ENCODE peak calls at places on chromosomes 11 and 22, in nine cellular contexts. X, C, D, E, N, S, J, T and A are unnamed samples.

GRCh38 chr11:48900131-48900800 is 83.4 kb downstream of the TRIM51G start:
- DNase-seq in X (no peak), C (peak; percentile 13), D (no peak), E (no peak), N (no peak), S (no peak), J (peak; percentile 9), T (no peak), A (peak; percentile 20)

GRCh38 chr11:75735181-75735845 is 17.7 kb downstream of the MOGAT2 start:
- DNase-seq in X (no peak), C (no peak), D (no peak), E (no peak), N (no peak), S (no peak), J (no peak), T (no peak), A (no peak)

GRCh38 chr22:40215266-40215665 is 37.5 kb downstream of the TNRC6B start:
- DNase-seq in X (no peak), C (peak; percentile 22), D (no peak), E (no peak), N (no peak), S (no peak), J (peak; percentile 28), T (no peak), A (peak; percentile 56)

GRCh38 chr11:102727890-102728289 is 3.1 kb upstream of the MMP8 start:
- DNase-seq in X (no peak), C (no peak), D (no peak), E (peak; percentile 2), N (no peak), S (no peak), J (no peak), T (no peak), A (no peak)

GRCh38 chr11:61298663-61299244 is 3.6 kb upstream of the VWCE start:
- DNase-seq in X (no peak), C (no peak), D (no peak), E (no peak), N (no peak), S (no peak), J (no peak), T (no peak), A (no peak)

GRCh38 chr11:66271816-66272215 is 3.4 kb downstream of the RAB1B start:
- DNase-seq in X (no peak), C (no peak), D (no peak), E (no peak), N (no peak), S (no peak), J (no peak), T (no peak), A (no peak)

GRCh38 chr22:35614404-35614803 is 2.7 kb downstream of the MB start:
- DNase-seq in X (no peak), C (no peak), D (no peak), E (no peak), N (no peak), S (no peak), J (no peak), T (no peak), A (no peak)

GRCh38 chr11:126884192-126884973 is 116.2 kb downstream of the KIRREL3 start:
- DNase-seq in X (no peak), C (no peak), D (no peak), E (no peak), N (no peak), S (no peak), J (no peak), T (no peak), A (no peak)

GRCh38 chr22:30214703-30215405 is 31.7 kb downstream of the LIF start:
- DNase-seq in X (peak; percentile 8), C (peak; percentile 56), D (no peak), E (no peak), N (no peak), S (peak; percentile 63), J (no peak), T (no peak), A (no peak)

GRCh38 chr22:42353883-42354727 is 78.1 kb downstream of the NFAM1 start:
- DNase-seq in X (no peak), C (peak; percentile 84), D (no peak), E (no peak), N (no peak), S (no peak), J (no peak), T (peak; percentile 59), A (no peak)

GRCh38 chr11:65003282-65003681 is 6.5 kb upstream of the BATF2 start:
- DNase-seq in X (no peak), C (peak; percentile 44), D (no peak), E (no peak), N (no peak), S (no peak), J (no peak), T (no peak), A (no peak)

GRCh38 chr11:13388741-13389140 is 74.3 kb downstream of the BTBD10 start:
- DNase-seq in X (no peak), C (no peak), D (no peak), E (no peak), N (no peak), S (no peak), J (no peak), T (no peak), A (no peak)

GRCh38 chr22:37709445-37709765 is 12.6 kb downstream of the TRIOBP start:
- DNase-seq in X (no peak), C (no peak), D (no peak), E (no peak), N (no peak), S (no peak), J (no peak), T (no peak), A (no peak)

GRCh38 chr11:61951484-61952135 is 1.5 kb downstream of the BEST1 start:
- DNase-seq in X (no peak), C (no peak), D (no peak), E (no peak), N (no peak), S (no peak), J (no peak), T (no peak), A (no peak)

GRCh38 chr22:40665312-40665711 is 14.0 kb upstream of the MCHR1 start:
- DNase-seq in X (no peak), C (no peak), D (no peak), E (no peak), N (no peak), S (no peak), J (peak; percentile 75), T (no peak), A (peak; percentile 85)

GRCh38 chr11:119691020-119691666 is 37.9 kb downstream of the NECTIN1 start:
- DNase-seq in X (no peak), C (no peak), D (no peak), E (no peak), N (peak; percentile 8), S (no peak), J (no peak), T (no peak), A (no peak)

GRCh38 chr11:64803163-64803845 is at the start of gene MAP4K2:
- DNase-seq in X (peak; percentile 84), C (peak; percentile 90), D (peak; percentile 84), E (peak; percentile 73), N (peak; percentile 88), S (peak; percentile 76), J (peak; percentile 91), T (peak; percentile 80), A (peak; percentile 93)

GRCh38 chr11:72693271-72693968 is 19.2 kb upstream of the PDE2A start:
- DNase-seq in X (no peak), C (no peak), D (no peak), E (no peak), N (no peak), S (no peak), J (no peak), T (no peak), A (no peak)

GRCh38 chr11:110711776-110712642 is at the start of gene ARHGAP20:
- DNase-seq in X (peak; percentile 84), C (peak; percentile 81), D (peak; percentile 56), E (no peak), N (peak; percentile 28), S (peak; percentile 53), J (peak; percentile 55), T (peak; percentile 65), A (peak; percentile 77)

GRCh38 chr22:30370681-30371080 is 13.9 kb downstream of the CCDC157 start:
- DNase-seq in X (no peak), C (no peak), D (no peak), E (no peak), N (no peak), S (no peak), J (no peak), T (no peak), A (no peak)

GRCh38 chr11:69416123-69416475 is 65.4 kb upstream of the LINC01488 start:
- DNase-seq in X (no peak), C (no peak), D (no peak), E (no peak), N (no peak), S (no peak), J (no peak), T (no peak), A (no peak)

GRCh38 chr11:110141812-110142211 is 48.6 kb downstream of the ZC3H12C start:
- DNase-seq in X (no peak), C (no peak), D (no peak), E (no peak), N (no peak), S (no peak), J (no peak), T (no peak), A (no peak)

GRCh38 chr22:30444632-30445437 is 19.3 kb downstream of the MTFP1 start:
- DNase-seq in X (peak; percentile 20), C (peak; percentile 85), D (peak; percentile 80), E (no peak), N (peak; percentile 61), S (peak; percentile 73), J (no peak), T (peak; percentile 19), A (no peak)

GRCh38 chr11:134560066-134560465 is 148.0 kb upstream of the B3GAT1 start:
- DNase-seq in X (no peak), C (no peak), D (no peak), E (no peak), N (no peak), S (no peak), J (no peak), T (no peak), A (no peak)

GRCh38 chr11:59552844-59553243 is 41.5 kb downstream of the OR4D9 start:
- DNase-seq in X (no peak), C (no peak), D (no peak), E (no peak), N (no peak), S (no peak), J (no peak), T (no peak), A (no peak)

GRCh38 chr11:71563401-71563800 is 2.0 kb upstream of the KRTAP5-10 start:
- DNase-seq in X (no peak), C (peak; percentile 59), D (peak; percentile 35), E (peak; percentile 82), N (peak; percentile 3), S (no peak), J (no peak), T (no peak), A (no peak)

GRCh38 chr11:118572914-118573550 is 823 bp downstream of the ARCN1 start:
- DNase-seq in X (no peak), C (no peak), D (peak; percentile 11), E (peak; percentile 33), N (peak; percentile 22), S (no peak), J (no peak), T (no peak), A (no peak)

GRCh38 chr22:26333088-26333800 is 95.8 kb upstream of the ASPHD2 start:
- DNase-seq in X (no peak), C (no peak), D (no peak), E (no peak), N (no peak), S (no peak), J (no peak), T (no peak), A (no peak)